ENCODE peak calls at places on chromosome 12, in ten cellular contexts. M is Caki2; X is GM23248; E is C1 segment of cervical spinal cord; Z is anterior cingulate cortex; T is NCI-H1694; F is KBM-7; U is stimulated activated CD4-positive, alpha-beta T cell treated with anti-CD3 and anti-CD28 coated beads, Interleukin-2, amount 100 ng/mL, for 48 hours; Y is AG10803; A is endothelial cell. O is an unnamed sample.

GRCh38 chr12:15662303-15662980 is 126.7 kb downstream of the EPS8 start:
- DNase-seq in T (no peak), F (no peak), E (no peak), U (no peak), Y (peak; percentile 86), Z (no peak), A (no peak), X (peak; percentile 94), M (peak; percentile 95), O (no peak)

GRCh38 chr12:50527086-50527726 is 22.4 kb downstream of the DIP2B start:
- DNase-seq in T (no peak), E (no peak), Z (no peak), U (no peak), A (no peak), X (no peak), Y (no peak), M (no peak), F (no peak), O (no peak)

GRCh38 chr12:25119020-25119419 is 75.9 kb downstream of the DNAI7 start:
- DNase-seq in Z (no peak), X (no peak), U (no peak), T (no peak), Y (no peak), E (no peak), M (no peak), F (peak; percentile 18), A (no peak), O (no peak)

GRCh38 chr12:121214171-121214777 is 4.3 kb downstream of the P2RX4 start:
- DNase-seq in A (no peak), U (peak; percentile 24), E (no peak), X (peak; percentile 79), T (no peak), F (no peak), Z (no peak), Y (peak; percentile 45), M (peak; percentile 85), O (no peak)

GRCh38 chr12:52347016-52347415 is 20.3 kb downstream of the KRT85 start:
- DNase-seq in U (no peak), M (no peak), Y (no peak), Z (no peak), A (no peak), E (no peak), X (no peak), T (no peak), F (no peak), O (no peak)

GRCh38 chr12:3882896-3883564 is 9.8 kb upstream of the PARP11 start:
- DNase-seq in M (peak; percentile 12), F (peak; percentile 30), Y (no peak), E (no peak), A (no peak), T (no peak), X (peak; percentile 19), Z (no peak), U (no peak), O (no peak)

GRCh38 chr12:91276529-91276928 is 93.9 kb upstream of the DCN start:
- DNase-seq in F (no peak), M (no peak), E (no peak), Y (peak; percentile 76), A (no peak), U (no peak), X (no peak), Z (no peak), T (no peak), O (no peak)

GRCh38 chr12:46377678-46378077 is 5.1 kb upstream of the SLC38A2 start:
- DNase-seq in U (no peak), M (no peak), X (peak; percentile 83), A (no peak), T (no peak), Y (no peak), E (no peak), Z (no peak), F (no peak), O (no peak)

GRCh38 chr12:94644622-94645021 is 5.7 kb downstream of the TMCC3 start:
- DNase-seq in X (peak; percentile 70), U (no peak), T (no peak), Z (no peak), M (peak; percentile 72), Y (peak; percentile 22), E (peak; percentile 45), F (peak; percentile 17), A (no peak), O (no peak)

GRCh38 chr12:15404485-15404884 is 82.2 kb downstream of the PTPRO start:
- DNase-seq in E (no peak), Z (no peak), U (no peak), F (no peak), X (peak; percentile 50), A (no peak), T (no peak), Y (no peak), M (no peak), O (no peak)

GRCh38 chr12:128510527-128510926 is 243.6 kb downstream of the TMEM132C start:
- DNase-seq in Z (no peak), X (no peak), A (no peak), F (no peak), T (no peak), U (no peak), Y (no peak), E (no peak), M (no peak), O (no peak)

GRCh38 chr12:114669501-114670256 is 14.3 kb downstream of the TBX3 start:
- DNase-seq in M (no peak), Z (no peak), T (no peak), E (no peak), Y (peak; percentile 58), X (peak; percentile 89), F (no peak), A (no peak), U (no peak), O (no peak)

GRCh38 chr12:45122776-45123380 is 72.0 kb upstream of the DBX2 start:
- DNase-seq in X (peak; percentile 30), F (peak; percentile 20), Y (peak; percentile 31), T (peak; percentile 14), M (no peak), E (no peak), Z (no peak), U (no peak), A (peak; percentile 14), O (no peak)

GRCh38 chr12:82638324-82638723 is 48.4 kb upstream of the TMTC2 start:
- DNase-seq in U (no peak), A (no peak), E (no peak), M (no peak), Z (no peak), F (peak; percentile 35), Y (no peak), X (no peak), T (no peak), O (no peak)

GRCh38 chr12:47270782-47271664 is 191.3 kb upstream of the AMIGO2 start:
- DNase-seq in X (peak; percentile 90), Y (peak; percentile 91), M (peak; percentile 95), A (no peak), E (no peak), F (no peak), T (no peak), U (no peak), Z (no peak), O (no peak)

GRCh38 chr12:24918596-24918995 is 30.3 kb downstream of the BCAT1 start:
- DNase-seq in T (no peak), Y (no peak), U (no peak), Z (no peak), A (no peak), M (no peak), F (no peak), E (no peak), X (no peak), O (no peak)

GRCh38 chr12:122981587-122982493 is 1.4 kb downstream of the ARL6IP4 start:
- DNase-seq in F (peak; percentile 32), Z (no peak), M (no peak), U (no peak), X (peak; percentile 24), E (no peak), Y (no peak), A (no peak), T (no peak), O (no peak)

GRCh38 chr12:41345071-41345470 is 157.0 kb downstream of the PDZRN4 start:
- DNase-seq in T (no peak), A (no peak), Y (no peak), M (no peak), Z (no peak), X (no peak), F (no peak), U (no peak), E (peak; percentile 31), O (no peak)

GRCh38 chr12:2378835-2379330 is 326.1 kb downstream of the CACNA1C start:
- DNase-seq in A (no peak), U (no peak), Z (no peak), M (no peak), X (no peak), T (no peak), F (no peak), E (no peak), Y (no peak), O (no peak)

GRCh38 chr12:81450920-81451739 is 308.0 kb downstream of the PPFIA2 start:
- DNase-seq in E (no peak), Z (no peak), A (peak; percentile 65), U (no peak), M (peak; percentile 74), X (peak; percentile 79), Y (peak; percentile 72), F (peak; percentile 55), T (peak; percentile 43), O (peak; percentile 23)

GRCh38 chr12:12028668-12029402 is 41.9 kb upstream of the BCL2L14 start:
- DNase-seq in M (no peak), Y (no peak), E (no peak), Z (no peak), A (no peak), U (no peak), F (no peak), T (no peak), X (no peak), O (no peak)

GRCh38 chr12:57430117-57430930 is 519 bp downstream of the R3HDM2 start:
- DNase-seq in F (peak; percentile 49), U (no peak), T (peak; percentile 19), M (peak; percentile 54), Y (peak; percentile 25), Z (peak; percentile 58), E (peak; percentile 43), X (peak; percentile 76), A (peak; percentile 65), O (peak; percentile 49)

GRCh38 chr12:21939435-21939834 is 1.8 kb downstream of the ABCC9 start:
- DNase-seq in Y (no peak), F (no peak), M (no peak), Z (no peak), A (no peak), X (peak; percentile 10), E (no peak), U (no peak), T (no peak), O (no peak)

GRCh38 chr12:50638482-50638880 is 125.4 kb upstream of the ATF1 start:
- DNase-seq in Y (no peak), A (no peak), X (no peak), Z (no peak), F (no peak), M (no peak), E (no peak), U (no peak), T (no peak), O (no peak)

GRCh38 chr12:96354326-96354725 is 45.9 kb downstream of the CDK17 start:
- DNase-seq in M (no peak), F (no peak), T (no peak), U (no peak), E (no peak), X (peak; percentile 47), Z (no peak), A (no peak), Y (no peak), O (no peak)

GRCh38 chr12:48454675-48455074 is 17.7 kb upstream of the ANP32D start:
- DNase-seq in X (peak; percentile 49), E (no peak), Y (peak; percentile 28), T (no peak), M (no peak), F (peak; percentile 33), Z (no peak), A (no peak), U (no peak), O (no peak)

GRCh38 chr12:119679490-119679889 is 11.6 kb downstream of the PRKAB1 start:
- DNase-seq in M (no peak), Y (no peak), A (no peak), T (no peak), X (no peak), E (no peak), F (no peak), U (no peak), Z (no peak), O (no peak)

GRCh38 chr12:76633415-76633814 is 73.8 kb upstream of the OSBPL8 start:
- DNase-seq in Y (no peak), T (no peak), Z (no peak), A (no peak), U (no peak), E (no peak), X (no peak), F (peak; percentile 3), M (no peak), O (no peak)

O was measured in progenitor cell of endocrine pancreas.